ENCODE peak calls at places on chromosomes 3 and 15, in nine cellular contexts. X is dorsolateral prefrontal cortex, J is stomach, U is fibroblast of mammary gland, Y is glutamatergic neuron, P is NB4, V is tibial artery, O is left lung, K is cardiac fibroblast. W is an unnamed sample.

GRCh38 chr15:90557147-90557546 is 27.4 kb downstream of the CRTC3 start:
- DNase-seq in X (peak; percentile 78), J (no peak), U (peak; percentile 63), Y (no peak), P (no peak), V (no peak), O (no peak), K (no peak), W (no peak)

GRCh38 chr3:52528596-52529375 is 4.9 kb downstream of the NT5DC2 start:
- DNase-seq in X (peak; percentile 23), J (no peak), U (no peak), Y (peak; percentile 10), P (no peak), V (peak; percentile 19), O (peak; percentile 28), K (no peak), W (no peak)

GRCh38 chr3:45939341-45939771 is 3.9 kb upstream of the CXCR6 start:
- DNase-seq in X (no peak), J (no peak), U (no peak), Y (no peak), P (peak; percentile 22), V (no peak), O (no peak), K (no peak), W (no peak)

GRCh38 chr3:45034612-45035252 is 8.6 kb downstream of the CLEC3B start:
- DNase-seq in X (peak; percentile 58), J (peak; percentile 43), U (no peak), Y (no peak), P (peak; percentile 95), V (peak; percentile 77), O (peak; percentile 84), K (no peak), W (no peak)

GRCh38 chr3:64417816-64418215 is 192.6 kb upstream of the PRICKLE2 start:
- DNase-seq in X (no peak), J (no peak), U (no peak), Y (no peak), P (no peak), V (no peak), O (no peak), K (peak; percentile 70), W (no peak)

GRCh38 chr15:98888839-98889479 is 118.6 kb downstream of the PGPEP1L start:
- DNase-seq in X (no peak), J (no peak), U (peak; percentile 68), Y (no peak), P (no peak), V (no peak), O (no peak), K (peak; percentile 68), W (no peak)

GRCh38 chr3:25542571-25543039 is 114.5 kb downstream of the RARB start:
- DNase-seq in X (no peak), J (no peak), U (peak; percentile 53), Y (no peak), P (no peak), V (no peak), O (no peak), K (peak; percentile 23), W (no peak)

GRCh38 chr3:71104586-71104985 is 478.9 kb downstream of the FOXP1 start:
- DNase-seq in X (no peak), J (no peak), U (no peak), Y (no peak), P (no peak), V (no peak), O (no peak), K (no peak), W (no peak)

GRCh38 chr3:112010631-112011030 is 11.9 kb downstream of the TAGLN3 start:
- DNase-seq in X (no peak), J (no peak), U (no peak), Y (no peak), P (no peak), V (no peak), O (no peak), K (peak; percentile 35), W (no peak)

GRCh38 chr3:195823998-195824397 is 12.3 kb upstream of the MUC4 start:
- DNase-seq in X (no peak), J (peak; percentile 63), U (peak; percentile 38), Y (no peak), P (peak; percentile 15), V (no peak), O (peak; percentile 70), K (no peak), W (no peak)

GRCh38 chr3:142586803-142587406 is 8.4 kb upstream of the ATR start:
- DNase-seq in X (no peak), J (peak; percentile 41), U (peak; percentile 83), Y (no peak), P (peak; percentile 77), V (no peak), O (no peak), K (peak; percentile 85), W (no peak)

GRCh38 chr3:191409791-191410359 is 51.1 kb upstream of the PYDC2 start:
- DNase-seq in X (no peak), J (no peak), U (no peak), Y (no peak), P (no peak), V (no peak), O (no peak), K (no peak), W (no peak)

GRCh38 chr15:99132122-99132521 is 27.2 kb downstream of the SYNM start:
- DNase-seq in X (no peak), J (no peak), U (no peak), Y (no peak), P (no peak), V (no peak), O (no peak), K (no peak), W (no peak)

GRCh38 chr3:152159328-152159727 is 109.4 kb upstream of the MBNL1 start:
- DNase-seq in X (no peak), J (no peak), U (peak; percentile 72), Y (no peak), P (peak; percentile 4), V (peak; percentile 24), O (no peak), K (peak; percentile 42), W (no peak)

GRCh38 chr15:41607033-41607432 is 48.0 kb downstream of the TYRO3 start:
- DNase-seq in X (no peak), J (no peak), U (peak; percentile 96), Y (no peak), P (no peak), V (no peak), O (no peak), K (peak; percentile 87), W (no peak)

GRCh38 chr15:43423793-43424192 is 52.9 kb downstream of the TUBGCP4 start:
- DNase-seq in X (no peak), J (no peak), U (no peak), Y (no peak), P (no peak), V (no peak), O (no peak), K (no peak), W (no peak)

GRCh38 chr3:151859125-151859741 is 14.2 kb upstream of the SUCNR1 start:
- DNase-seq in X (no peak), J (no peak), U (no peak), Y (no peak), P (no peak), V (no peak), O (no peak), K (no peak), W (no peak)

GRCh38 chr15:60899322-60899966 is 329.7 kb downstream of the RORA start:
- DNase-seq in X (no peak), J (no peak), U (no peak), Y (no peak), P (no peak), V (no peak), O (no peak), K (no peak), W (no peak)

GRCh38 chr15:65791335-65792129 is 561 bp downstream of the DENND4A start:
- DNase-seq in X (peak; percentile 55), J (peak; percentile 58), U (peak; percentile 26), Y (peak; percentile 63), P (no peak), V (peak; percentile 62), O (peak; percentile 64), K (peak; percentile 58), W (peak; percentile 63)

GRCh38 chr15:85805392-85805791 is 10.7 kb upstream of the KLHL25 start:
- DNase-seq in X (no peak), J (no peak), U (no peak), Y (no peak), P (no peak), V (no peak), O (no peak), K (no peak), W (no peak)

GRCh38 chr3:140050977-140051957 is 116.3 kb downstream of the CLSTN2 start:
- DNase-seq in X (peak; percentile 50), J (no peak), U (peak; percentile 2), Y (peak; percentile 36), P (peak; percentile 19), V (no peak), O (no peak), K (no peak), W (no peak)

GRCh38 chr3:126926684-126927404 is 56.1 kb upstream of the PLXNA1 start:
- DNase-seq in X (peak; percentile 69), J (no peak), U (peak; percentile 95), Y (no peak), P (no peak), V (peak; percentile 86), O (peak; percentile 65), K (peak; percentile 90), W (no peak)
- TF ChIP-seq CTCF in X (no peak), J (no peak), U (peak; percentile 64), Y (no peak), P (no peak), V (peak; percentile 27), O (no peak), K (peak; percentile 68), W (no peak)

GRCh38 chr3:128950223-128950938 is 43.5 kb downstream of the CFAP92 start:
- DNase-seq in X (no peak), J (no peak), U (peak; percentile 24), Y (peak; percentile 24), P (peak; percentile 59), V (no peak), O (no peak), K (peak; percentile 40), W (peak; percentile 30)
- TF ChIP-seq CTCF in X (peak; percentile 42), J (no peak), U (peak; percentile 22), Y (no peak), P (peak; percentile 15), V (no peak), O (no peak), K (peak; percentile 33), W (no peak)

GRCh38 chr3:39124876-39125836 is 17.7 kb downstream of the TTC21A start:
- DNase-seq in X (no peak), J (peak; percentile 65), U (peak; percentile 41), Y (no peak), P (no peak), V (no peak), O (no peak), K (peak; percentile 71), W (no peak)
- TF ChIP-seq CTCF in X (no peak), J (peak; percentile 71), U (peak; percentile 44), Y (no peak), P (peak; percentile 1), V (peak; percentile 54), O (peak; percentile 27), K (peak; percentile 52), W (no peak)

DNA sequence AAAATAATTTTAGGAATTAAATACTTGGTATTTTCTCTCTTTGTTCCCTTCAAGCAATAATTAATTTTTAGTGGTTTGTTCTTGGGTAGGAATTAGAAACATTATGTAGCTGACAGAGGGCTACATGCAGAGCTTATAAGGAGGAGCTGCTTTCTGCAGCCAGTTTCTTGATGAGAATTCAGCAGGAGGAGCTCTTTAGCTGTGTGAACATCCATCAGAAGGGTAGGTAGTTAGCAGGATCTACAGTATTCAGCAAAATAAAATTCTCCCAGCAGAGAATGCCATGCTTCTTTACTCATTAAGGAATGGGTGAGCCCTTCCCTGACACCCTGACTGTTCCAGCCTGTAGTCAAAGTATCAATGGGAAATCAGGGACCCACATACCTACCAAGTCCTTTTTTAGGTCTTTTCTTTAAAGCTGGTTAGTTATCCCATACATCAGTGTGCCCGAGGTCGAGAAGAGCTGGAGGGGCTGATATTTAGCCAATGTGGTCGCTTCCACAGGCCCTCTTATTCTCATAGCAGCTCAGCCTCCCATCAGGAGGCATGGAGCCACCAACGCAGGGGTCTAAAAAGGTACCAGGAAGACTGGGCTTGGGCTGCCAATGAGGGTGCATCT is 54.0 kb downstream of the KCNAB1 start:
- DNase-seq in X (no peak), J (no peak), U (peak; percentile 71), Y (no peak), P (peak; percentile 9), V (no peak), O (no peak), K (peak; percentile 79), W (no peak)
- TF ChIP-seq CTCF in X (peak; percentile 53), J (peak; percentile 30), U (peak; percentile 58), Y (no peak), P (peak; percentile 2), V (peak; percentile 11), O (no peak), K (peak; percentile 49), W (no peak)

W was measured in mesothelial cell of epicardium.